ENCODE peak calls at places on chromosomes 5 and 9, in five cellular contexts. One of them, this sample, is unnamed.

GRCh38 chr9:19631181-19631580 is 157.7 kb downstream of the SLC24A2 start:
- DNase-seq in IMR-90: no peak
- DNase-seq in HEK293T: no peak
- DNase-seq in HepG2: no peak
- DNase-seq in A549: no peak
- DNase-seq in this sample: no peak

GRCh38 chr9:135408676-135409254 is 70.8 kb upstream of the PPP1R26 start:
- DNase-seq in IMR-90: no peak
- DNase-seq in A549: no peak
- DNase-seq in HepG2: no peak
- DNase-seq in HEK293T: no peak
- DNase-seq in this sample: no peak

GRCh38 chr5:33939863-33940262 is 3.7 kb downstream of the RXFP3 start:
- DNase-seq in HepG2: no peak
- DNase-seq in A549: no peak
- DNase-seq in HEK293T: no peak
- DNase-seq in IMR-90: peak; percentile 47
- DNase-seq in this sample: no peak

GRCh38 chr9:87554976-87555375 is 57.3 kb downstream of the DAPK1 start:
- DNase-seq in A549: no peak
- DNase-seq in HEK293T: no peak
- DNase-seq in HepG2: no peak
- DNase-seq in IMR-90: no peak
- DNase-seq in this sample: no peak

GRCh38 chr5:95284512-95285405 is at the start of gene MCTP1:
- DNase-seq in HepG2: no peak
- DNase-seq in IMR-90: no peak
- DNase-seq in A549: peak; percentile 19
- DNase-seq in HEK293T: peak; percentile 39
- DNase-seq in this sample: no peak

GRCh38 chr5:41157272-41157671 is 56.1 kb downstream of the C6 start:
- DNase-seq in IMR-90: peak; percentile 54
- DNase-seq in A549: no peak
- DNase-seq in HEK293T: no peak
- DNase-seq in HepG2: no peak
- DNase-seq in this sample: no peak

GRCh38 chr5:143877196-143877595 is 65.2 kb downstream of the HMHB1 start:
- DNase-seq in A549: no peak
- DNase-seq in HEK293T: no peak
- DNase-seq in IMR-90: no peak
- DNase-seq in HepG2: no peak
- DNase-seq in this sample: no peak

GRCh38 chr5:119361723-119362122 is 5.9 kb downstream of the TNFAIP8 start:
- DNase-seq in HepG2: no peak
- DNase-seq in IMR-90: no peak
- DNase-seq in A549: no peak
- DNase-seq in HEK293T: no peak
- DNase-seq in this sample: no peak

GRCh38 chr9:91075279-91075678 is 273.7 kb downstream of the SYK start:
- DNase-seq in IMR-90: no peak
- DNase-seq in HEK293T: no peak
- DNase-seq in HepG2: no peak
- DNase-seq in A549: no peak
- DNase-seq in this sample: no peak

GRCh38 chr9:78909566-78909965 is 612.6 kb downstream of the PSAT1 start:
- DNase-seq in IMR-90: peak; percentile 52
- DNase-seq in HEK293T: no peak
- DNase-seq in A549: no peak
- DNase-seq in HepG2: no peak
- DNase-seq in this sample: no peak

GRCh38 chr9:135087489-135087791 is at the start of gene OLFM1:
- DNase-seq in HEK293T: peak; percentile 82
- DNase-seq in IMR-90: peak; percentile 46
- DNase-seq in A549: peak; percentile 88
- DNase-seq in HepG2: no peak
- DNase-seq in this sample: no peak

GRCh38 chr5:158875272-158875679 is 224.4 kb downstream of the EBF1 start:
- DNase-seq in A549: no peak
- DNase-seq in HEK293T: no peak
- DNase-seq in HepG2: no peak
- DNase-seq in IMR-90: peak; percentile 4
- DNase-seq in this sample: no peak

GRCh38 chr5:98108497-98108896 is 665.0 kb upstream of the RGMB start:
- DNase-seq in HepG2: no peak
- DNase-seq in IMR-90: peak; percentile 99
- DNase-seq in HEK293T: no peak
- DNase-seq in A549: no peak
- DNase-seq in this sample: no peak

GRCh38 chr9:89896806-89897340 is 292.1 kb downstream of the GADD45G start:
- DNase-seq in HepG2: no peak
- DNase-seq in HEK293T: no peak
- DNase-seq in A549: no peak
- DNase-seq in IMR-90: no peak
- DNase-seq in this sample: no peak

GRCh38 chr5:6584727-6585126 is 48.1 kb downstream of the NSUN2 start:
- DNase-seq in A549: no peak
- DNase-seq in HepG2: no peak
- DNase-seq in IMR-90: no peak
- DNase-seq in HEK293T: no peak
- DNase-seq in this sample: no peak

GRCh38 chr5:126525630-126526245 is 69.3 kb downstream of the ALDH7A1 start:
- DNase-seq in HEK293T: no peak
- DNase-seq in IMR-90: peak; percentile 31
- DNase-seq in HepG2: peak; percentile 40
- DNase-seq in A549: no peak
- DNase-seq in this sample: no peak

GRCh38 chr9:82882744-82883143 is 180.2 kb downstream of the RASEF start:
- DNase-seq in IMR-90: no peak
- DNase-seq in A549: no peak
- DNase-seq in HEK293T: no peak
- DNase-seq in HepG2: no peak
- DNase-seq in this sample: no peak

GRCh38 chr9:119412399-119412798 is 43.2 kb upstream of the BRINP1 start:
- DNase-seq in A549: no peak
- DNase-seq in HepG2: no peak
- DNase-seq in IMR-90: no peak
- DNase-seq in HEK293T: no peak
- DNase-seq in this sample: no peak

GRCh38 chr5:38265546-38266179 is 7.3 kb downstream of the EGFLAM start:
- DNase-seq in HepG2: peak; percentile 45
- DNase-seq in A549: peak; percentile 51
- DNase-seq in IMR-90: peak; percentile 40
- DNase-seq in HEK293T: peak; percentile 67
- DNase-seq in this sample: no peak

GRCh38 chr5:139903805-139904565 is 108.4 kb downstream of the PSD2 start:
- DNase-seq in A549: peak; percentile 16
- DNase-seq in HepG2: no peak
- DNase-seq in HEK293T: peak; percentile 61
- DNase-seq in IMR-90: no peak
- DNase-seq in this sample: no peak

GRCh38 chr5:178277866-178278265 is 45.3 kb upstream of the PHYKPL start:
- DNase-seq in IMR-90: no peak
- DNase-seq in HEK293T: no peak
- DNase-seq in A549: no peak
- DNase-seq in HepG2: no peak
- DNase-seq in this sample: no peak

GRCh38 chr5:132662925-132663770 is 5.2 kb downstream of the IL13 start:
- DNase-seq in HepG2: peak; percentile 36
- DNase-seq in HEK293T: peak; percentile 46
- DNase-seq in A549: no peak
- DNase-seq in IMR-90: peak; percentile 21
- DNase-seq in this sample: peak; percentile 99

GRCh38 chr5:176535101-176535654 is 2.0 kb downstream of the RNF44 start:
- DNase-seq in HepG2: no peak
- DNase-seq in HEK293T: no peak
- DNase-seq in A549: no peak
- DNase-seq in IMR-90: peak; percentile 24
- DNase-seq in this sample: peak; percentile 46

GRCh38 chr9:134469041-134469875 is 143.0 kb downstream of the RXRA start:
- DNase-seq in A549: no peak
- DNase-seq in IMR-90: no peak
- DNase-seq in HepG2: no peak
- DNase-seq in HEK293T: no peak
- DNase-seq in this sample: no peak

GRCh38 chr9:34592895-34593601 is 3.5 kb upstream of the CNTFR start:
- DNase-seq in HEK293T: no peak
- DNase-seq in HepG2: no peak
- DNase-seq in A549: no peak
- DNase-seq in IMR-90: no peak
- DNase-seq in this sample: no peak

GRCh38 chr5:173689713-173690360 is 73.4 kb upstream of the BOD1 start:
- DNase-seq in IMR-90: no peak
- DNase-seq in A549: peak; percentile 88
- DNase-seq in HepG2: peak; percentile 23
- DNase-seq in HEK293T: no peak
- DNase-seq in this sample: no peak

GRCh38 chr5:56914678-56915077 is 5.3 kb downstream of the SETD9 start:
- DNase-seq in A549: no peak
- DNase-seq in HEK293T: no peak
- DNase-seq in IMR-90: no peak
- DNase-seq in HepG2: no peak
- DNase-seq in this sample: no peak

GRCh38 chr5:128844354-128844923 is 120.8 kb upstream of the SLC27A6 start:
- DNase-seq in IMR-90: peak; percentile 28
- DNase-seq in A549: peak; percentile 11
- DNase-seq in HepG2: no peak
- DNase-seq in HEK293T: no peak
- DNase-seq in this sample: no peak

GRCh38 chr5:128838631-128839030 is 126.7 kb upstream of the SLC27A6 start:
- DNase-seq in IMR-90: no peak
- DNase-seq in A549: no peak
- DNase-seq in HEK293T: no peak
- DNase-seq in HepG2: no peak
- DNase-seq in this sample: no peak

GRCh38 chr5:128836571-128836970 is 128.7 kb upstream of the SLC27A6 start:
- DNase-seq in HepG2: no peak
- DNase-seq in HEK293T: no peak
- DNase-seq in IMR-90: no peak
- DNase-seq in A549: no peak
- DNase-seq in this sample: no peak

GRCh38 chr5:128842241-128842640 is 123.0 kb upstream of the SLC27A6 start:
- DNase-seq in IMR-90: no peak
- DNase-seq in HepG2: no peak
- DNase-seq in HEK293T: no peak
- DNase-seq in A549: no peak
- DNase-seq in this sample: no peak
- TF ChIP-seq BHLHE40 in IMR-90: no peak
- TF ChIP-seq BHLHE40 in HepG2: no peak
- TF ChIP-seq BHLHE40 in HEK293T: no peak
- TF ChIP-seq BHLHE40 in A549: no peak
- TF ChIP-seq BHLHE40 in this sample: no peak

GRCh38 chr5:156400542-156400941 is 73.6 kb downstream of the SGCD start:
- DNase-seq in HepG2: no peak
- DNase-seq in IMR-90: peak; percentile 43
- DNase-seq in HEK293T: no peak
- DNase-seq in A549: no peak
- DNase-seq in this sample: no peak

GRCh38 chr5:156406023-156406422 is 79.1 kb downstream of the SGCD start:
- DNase-seq in A549: no peak
- DNase-seq in HEK293T: no peak
- DNase-seq in HepG2: no peak
- DNase-seq in IMR-90: no peak
- DNase-seq in this sample: no peak

GRCh38 chr5:156399323-156399722 is 72.4 kb downstream of the SGCD start:
- DNase-seq in HepG2: no peak
- DNase-seq in HEK293T: no peak
- DNase-seq in A549: no peak
- DNase-seq in IMR-90: no peak
- DNase-seq in this sample: no peak

GRCh38 chr5:156401802-156402201 is 74.8 kb downstream of the SGCD start:
- DNase-seq in A549: no peak
- DNase-seq in HEK293T: no peak
- DNase-seq in IMR-90: no peak
- DNase-seq in HepG2: no peak
- DNase-seq in this sample: no peak

GRCh38 chr5:156402387-156402921 is 75.5 kb downstream of the SGCD start:
- DNase-seq in A549: no peak
- DNase-seq in HepG2: no peak
- DNase-seq in IMR-90: no peak
- DNase-seq in HEK293T: no peak
- DNase-seq in this sample: peak; percentile 87
- TF ChIP-seq BHLHE40 in A549: no peak
- TF ChIP-seq BHLHE40 in HepG2: no peak
- TF ChIP-seq BHLHE40 in IMR-90: no peak
- TF ChIP-seq BHLHE40 in HEK293T: no peak
- TF ChIP-seq BHLHE40 in this sample: peak; percentile 40

GRCh38 chr9:97554566-97555075 is 53.2 kb downstream of the TMOD1 start:
- DNase-seq in IMR-90: no peak
- DNase-seq in A549: no peak
- DNase-seq in HepG2: no peak
- DNase-seq in HEK293T: no peak
- DNase-seq in this sample: no peak
- TF ChIP-seq BHLHE40 in IMR-90: no peak
- TF ChIP-seq BHLHE40 in A549: no peak
- TF ChIP-seq BHLHE40 in HepG2: no peak
- TF ChIP-seq BHLHE40 in HEK293T: no peak
- TF ChIP-seq BHLHE40 in this sample: no peak

GRCh38 chr5:36720688-36721087 is 114.3 kb downstream of the SLC1A3 start:
- DNase-seq in IMR-90: no peak
- DNase-seq in A549: no peak
- DNase-seq in HepG2: no peak
- DNase-seq in HEK293T: no peak
- DNase-seq in this sample: no peak
- TF ChIP-seq BHLHE40 in IMR-90: no peak
- TF ChIP-seq BHLHE40 in A549: no peak
- TF ChIP-seq BHLHE40 in HepG2: no peak
- TF ChIP-seq BHLHE40 in HEK293T: no peak
- TF ChIP-seq BHLHE40 in this sample: no peak

DNA sequence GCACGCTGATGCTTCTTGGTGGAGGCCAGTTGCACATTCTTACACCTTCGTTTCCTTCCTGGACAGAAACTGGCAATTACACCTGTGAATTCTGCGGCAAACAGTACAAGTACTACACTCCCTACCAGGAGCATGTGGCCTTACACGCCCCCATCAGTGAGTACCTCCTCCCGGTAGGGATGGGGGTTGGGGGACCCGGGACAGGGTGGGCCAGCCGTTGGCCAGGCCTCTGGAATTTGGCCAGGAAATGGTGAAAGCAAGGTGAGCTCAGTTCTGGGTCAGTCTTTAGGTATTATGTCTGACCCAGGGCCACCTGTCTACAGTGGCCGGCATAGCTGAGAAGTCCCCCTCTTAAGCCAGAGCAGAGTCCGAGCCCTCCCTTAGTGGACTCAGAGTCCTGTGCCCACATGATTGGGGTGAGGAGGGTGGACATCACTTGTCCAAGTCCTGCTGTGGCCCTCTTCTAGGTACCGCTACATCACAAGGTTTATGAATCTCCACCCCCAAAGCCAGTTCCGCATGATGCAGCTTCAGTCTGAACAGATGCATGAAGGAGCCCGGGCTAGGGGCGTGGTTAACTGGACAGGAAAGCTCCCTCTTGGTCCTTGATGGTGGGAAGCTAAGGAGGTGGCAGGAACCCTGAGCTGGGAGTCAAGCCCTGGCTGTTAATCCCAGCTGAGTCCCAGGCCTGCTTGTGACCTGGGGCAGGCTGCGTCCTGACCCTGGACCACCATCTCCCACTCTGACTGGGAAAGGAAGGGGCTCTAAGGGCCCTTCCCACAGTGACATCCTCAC is 61.3 kb downstream of the AMBP start:
- DNase-seq in IMR-90: no peak
- DNase-seq in A549: no peak
- DNase-seq in HEK293T: no peak
- DNase-seq in HepG2: no peak
- DNase-seq in this sample: no peak
- TF ChIP-seq BHLHE40 in IMR-90: no peak
- TF ChIP-seq BHLHE40 in A549: no peak
- TF ChIP-seq BHLHE40 in HEK293T: no peak
- TF ChIP-seq BHLHE40 in HepG2: no peak
- TF ChIP-seq BHLHE40 in this sample: no peak

This sample was measured in GM12878.